ENCODE peak calls at places on chromosomes 3 and 15, in four cellular contexts. W is CD8-positive, alpha-beta T cell; G is AG04450; F is brain microvascular endothelial cell. A is an unnamed sample.

GRCh38 chr3:64022451-64023186 is 675 bp downstream of the PSMD6 start:
- DNase-seq in W (peak), G (no peak), F (no peak), A (no peak)

GRCh38 chr15:37903932-37904493 is 30.4 kb upstream of the TMCO5A start:
- DNase-seq in W (no peak), G (no peak), F (no peak), A (no peak)

GRCh38 chr3:61975936-61976335 is 397.4 kb downstream of the FEZF2 start:
- DNase-seq in W (no peak), G (no peak), F (no peak), A (no peak)

GRCh38 chr3:129025691-129026435 is 24.8 kb downstream of the EFCC1 start:
- DNase-seq in W (no peak), G (no peak), F (no peak), A (no peak)

GRCh38 chr3:144746631-144747030 is 775.0 kb downstream of the DIPK2A start:
- DNase-seq in W (no peak), G (no peak), F (peak), A (no peak)

GRCh38 chr3:13477946-13478345 is 2.2 kb upstream of the HDAC11 start:
- DNase-seq in W (no peak), G (no peak), F (no peak), A (no peak)

GRCh38 chr15:50907866-50908208 is 646 bp upstream of the AP4E1 start:
- DNase-seq in W (peak), G (no peak), F (no peak), A (no peak)

GRCh38 chr3:32719335-32719734 is 34.3 kb downstream of the CNOT10 start:
- DNase-seq in W (no peak), G (no peak), F (no peak), A (no peak)

GRCh38 chr3:174640932-174641331 is 218.2 kb upstream of the NAALADL2 start:
- DNase-seq in W (no peak), G (no peak), F (no peak), A (no peak)

GRCh38 chr3:174644287-174644686 is 214.8 kb upstream of the NAALADL2 start:
- DNase-seq in W (no peak), G (no peak), F (no peak), A (no peak)

DNA sequence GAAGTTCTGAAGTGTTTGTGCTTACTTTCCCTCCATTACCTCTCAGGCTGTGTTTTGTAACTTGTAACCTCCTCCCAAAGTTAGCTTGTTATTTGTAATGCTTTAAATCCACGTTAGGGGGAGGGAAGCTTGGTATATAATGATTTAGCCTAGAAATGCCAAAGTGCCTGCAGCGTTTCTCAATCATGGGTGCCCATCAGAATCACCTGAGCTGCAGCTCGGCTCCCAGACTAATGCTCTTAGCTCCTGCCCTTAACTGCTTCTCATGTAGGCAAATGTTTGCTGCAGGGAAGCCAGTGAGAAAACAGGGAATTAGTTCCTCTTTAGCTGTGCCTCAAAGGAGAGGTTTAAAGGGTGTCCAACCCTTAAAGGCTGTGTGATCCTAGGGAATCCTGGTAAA is 219.2 kb upstream of the NAALADL2 start:
- DNase-seq in W (no peak), G (no peak), F (no peak), A (no peak)
- TF ChIP-seq CTCF in W (no peak), G (no peak), F (no peak), A (no peak)

DNA sequence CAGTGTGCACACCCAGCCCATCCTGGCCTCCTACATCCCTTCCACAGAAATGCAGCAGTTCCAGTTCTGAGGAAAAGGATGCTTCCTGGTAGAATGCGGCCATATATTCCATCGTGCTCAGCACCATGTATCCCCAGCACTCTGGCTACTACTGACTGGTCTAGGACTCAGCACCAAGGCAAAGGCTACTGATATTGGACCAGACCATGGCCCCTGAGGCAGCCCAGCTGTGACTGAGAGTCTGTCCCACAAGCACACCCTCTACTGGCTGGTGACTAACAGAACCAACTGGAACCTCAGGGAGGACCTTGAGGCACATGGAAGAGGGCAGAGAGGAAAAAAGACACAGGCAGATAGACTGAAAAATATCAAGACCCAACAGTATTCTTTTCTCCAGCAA is 30.0 kb downstream of the TARS3 start:
- DNase-seq in W (no peak), G (no peak), F (no peak), A (no peak)
- TF ChIP-seq CTCF in W (no peak), G (no peak), F (peak), A (no peak)

GRCh38 chr15:75452364-75452967 is 976 bp upstream of the SIN3A start:
- DNase-seq in W (peak), G (peak), F (peak), A (peak)

GRCh38 chr15:75453703-75454470 is 2.4 kb upstream of the SIN3A start:
- DNase-seq in W (peak), G (peak), F (peak), A (peak)

GRCh38 chr15:75454471-75455418 is 3.3 kb upstream of the SIN3A start:
- DNase-seq in W (peak), G (no peak), F (peak), A (peak)

GRCh38 chr15:75451674-75452363 is at the start of gene SIN3A:
- DNase-seq in W (peak), G (peak), F (peak), A (peak)

GRCh38 chr15:75452968-75453702 is 1.6 kb upstream of the SIN3A start:
- DNase-seq in W (peak), G (no peak), F (peak), A (peak)
- TF ChIP-seq CTCF in W (no peak), G (peak), F (peak), A (peak)

GRCh38 chr15:96349034-96349932 is 18.8 kb downstream of the NR2F2 start:
- DNase-seq in W (no peak), G (no peak), F (peak), A (no peak)

GRCh38 chr15:96350321-96350720 is 19.8 kb downstream of the NR2F2 start:
- DNase-seq in W (no peak), G (no peak), F (no peak), A (no peak)

GRCh38 chr15:96348112-96349027 is 17.9 kb downstream of the NR2F2 start:
- DNase-seq in W (no peak), G (no peak), F (peak), A (no peak)

GRCh38 chr15:96350884-96351639 is 20.6 kb downstream of the NR2F2 start:
- DNase-seq in W (no peak), G (no peak), F (peak), A (no peak)

DNA sequence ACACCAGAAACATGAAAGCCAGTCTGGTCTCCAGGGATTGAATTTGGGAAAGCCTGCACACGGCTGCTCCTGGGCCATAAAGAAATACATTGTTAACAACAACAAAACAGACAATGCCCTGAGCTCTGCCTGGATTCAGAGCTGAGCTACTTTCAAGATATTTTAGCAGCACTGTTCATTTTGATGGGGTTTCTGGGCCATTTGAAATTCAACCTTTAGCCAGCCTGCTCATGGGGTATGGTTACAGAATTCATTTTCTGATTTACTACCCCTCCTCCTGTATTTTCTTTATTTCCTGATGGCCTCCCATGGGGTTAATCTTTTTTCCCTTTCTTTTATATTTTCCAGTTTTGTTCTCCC is 19.4 kb downstream of the NR2F2 start:
- DNase-seq in W (no peak), G (no peak), F (no peak), A (no peak)
- TF ChIP-seq CTCF in W (no peak), G (no peak), F (no peak), A (no peak)

DNA sequence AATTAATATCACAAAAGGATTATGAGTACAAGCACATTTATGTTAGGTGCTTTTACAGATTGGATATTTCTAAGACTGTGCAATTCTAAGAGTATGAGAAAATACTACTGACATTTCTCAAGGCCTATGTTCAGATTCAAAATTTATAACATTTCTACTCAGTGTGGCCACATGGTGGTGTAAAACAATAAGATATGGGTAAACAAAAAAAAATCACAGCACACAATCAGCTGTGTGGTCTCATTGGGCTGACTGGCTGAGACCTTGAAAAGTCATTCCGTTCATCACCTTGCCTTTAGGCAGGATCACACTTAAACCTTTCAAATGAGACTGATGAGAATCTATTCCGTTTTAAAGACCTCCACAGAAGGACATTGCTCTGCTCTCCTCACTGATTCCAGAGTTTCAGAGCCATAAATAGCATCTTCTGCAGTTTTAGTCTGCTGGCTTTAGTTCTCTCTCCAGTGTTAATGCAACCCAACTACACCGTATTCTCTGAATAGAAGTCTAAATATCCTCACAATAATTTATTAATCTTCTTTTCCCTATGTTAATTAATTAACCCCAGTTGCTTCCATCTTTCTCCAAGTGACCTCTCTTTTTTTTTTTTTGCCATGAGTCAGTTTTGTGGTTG is 158.2 kb downstream of the SPATA16 start:
- DNase-seq in W (no peak), G (no peak), F (no peak), A (no peak)
- TF ChIP-seq CTCF in W (no peak), G (no peak), F (no peak), A (peak)

A was measured in neural crest cell.